ENCODE peak calls at places on chromosomes 2 and 18, in ten cellular contexts. P, Y, Q, S, U, R, B, V, W and K are unnamed samples.

GRCh38 chr2:106126705-106127281 is 67.3 kb downstream of the UXS1 start:
- DNase-seq in P (no peak), Y (no peak), Q (no peak), S (no peak), U (no peak), R (no peak), B (no peak), V (no peak), W (no peak), K (no peak)

GRCh38 chr2:59301466-59302402 is 1060.6 kb upstream of the FANCL start:
- DNase-seq in P (peak; percentile 57), Y (peak; percentile 70), Q (no peak), S (peak; percentile 22), U (peak; percentile 75), R (peak; percentile 42), B (no peak), V (no peak), W (peak; percentile 21), K (no peak)

GRCh38 chr2:171430516-171431410 is 3.0 kb downstream of the METTL8 start:
- DNase-seq in P (no peak), Y (no peak), Q (peak; percentile 25), S (no peak), U (no peak), R (no peak), B (no peak), V (no peak), W (no peak), K (no peak)

GRCh38 chr2:7498927-7499489 is 581.8 kb downstream of the RNF144A start:
- DNase-seq in P (no peak), Y (no peak), Q (no peak), S (no peak), U (no peak), R (no peak), B (no peak), V (no peak), W (no peak), K (no peak)

GRCh38 chr2:144183744-144184143 is 336.2 kb downstream of the ZEB2 start:
- DNase-seq in P (no peak), Y (no peak), Q (no peak), S (peak; percentile 21), U (peak; percentile 84), R (no peak), B (no peak), V (no peak), W (peak; percentile 19), K (no peak)

GRCh38 chr18:78720456-78721250 is 259.0 kb upstream of the SALL3 start:
- DNase-seq in P (no peak), Y (no peak), Q (no peak), S (no peak), U (no peak), R (no peak), B (no peak), V (no peak), W (no peak), K (no peak)

GRCh38 chr2:174623106-174623680 is 25.6 kb upstream of the WIPF1 start:
- DNase-seq in P (no peak), Y (no peak), Q (no peak), S (no peak), U (no peak), R (no peak), B (no peak), V (no peak), W (no peak), K (no peak)

GRCh38 chr18:13235326-13235937 is 16.9 kb downstream of the LDLRAD4 start:
- DNase-seq in P (no peak), Y (no peak), Q (no peak), S (no peak), U (no peak), R (no peak), B (no peak), V (no peak), W (no peak), K (no peak)

GRCh38 chr2:43636616-43637015 is 444 bp upstream of the PLEKHH2 start:
- DNase-seq in P (no peak), Y (no peak), Q (no peak), S (no peak), U (no peak), R (no peak), B (no peak), V (no peak), W (no peak), K (no peak)

GRCh38 chr18:69123421-69123820 is 277.3 kb upstream of the DOK6 start:
- DNase-seq in P (no peak), Y (no peak), Q (no peak), S (no peak), U (no peak), R (no peak), B (no peak), V (no peak), W (no peak), K (no peak)
- TF ChIP-seq CTCF in P (no peak), Y (no peak), Q (no peak), S (no peak), U (no peak), R (no peak), B (no peak), V (no peak), W (no peak), K (no peak)

DNA sequence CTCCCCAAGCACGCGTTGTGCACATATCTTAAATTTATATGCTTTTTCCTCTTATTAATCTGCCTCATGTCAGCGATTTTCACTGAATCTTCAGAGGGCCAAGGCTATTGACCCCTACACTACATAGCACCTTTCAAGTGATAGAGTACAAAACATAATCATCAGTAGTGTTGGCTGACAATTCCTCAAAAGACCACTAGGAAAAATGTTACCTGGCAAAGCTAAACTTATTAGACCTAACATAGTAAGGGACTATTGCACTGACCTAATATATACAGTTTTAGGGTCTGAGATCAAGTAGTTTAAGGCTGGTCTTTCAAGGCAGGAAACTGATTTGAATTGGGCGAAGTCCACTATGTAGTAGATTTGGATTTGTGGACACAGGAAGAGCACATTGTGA is 244.2 kb upstream of the ZC3H15 start:
- DNase-seq in P (no peak), Y (no peak), Q (no peak), S (no peak), U (no peak), R (no peak), B (no peak), V (no peak), W (no peak), K (no peak)
- TF ChIP-seq CTCF in P (no peak), Y (no peak), Q (no peak), S (no peak), U (no peak), R (no peak), B (no peak), V (no peak), W (no peak), K (no peak)

DNA sequence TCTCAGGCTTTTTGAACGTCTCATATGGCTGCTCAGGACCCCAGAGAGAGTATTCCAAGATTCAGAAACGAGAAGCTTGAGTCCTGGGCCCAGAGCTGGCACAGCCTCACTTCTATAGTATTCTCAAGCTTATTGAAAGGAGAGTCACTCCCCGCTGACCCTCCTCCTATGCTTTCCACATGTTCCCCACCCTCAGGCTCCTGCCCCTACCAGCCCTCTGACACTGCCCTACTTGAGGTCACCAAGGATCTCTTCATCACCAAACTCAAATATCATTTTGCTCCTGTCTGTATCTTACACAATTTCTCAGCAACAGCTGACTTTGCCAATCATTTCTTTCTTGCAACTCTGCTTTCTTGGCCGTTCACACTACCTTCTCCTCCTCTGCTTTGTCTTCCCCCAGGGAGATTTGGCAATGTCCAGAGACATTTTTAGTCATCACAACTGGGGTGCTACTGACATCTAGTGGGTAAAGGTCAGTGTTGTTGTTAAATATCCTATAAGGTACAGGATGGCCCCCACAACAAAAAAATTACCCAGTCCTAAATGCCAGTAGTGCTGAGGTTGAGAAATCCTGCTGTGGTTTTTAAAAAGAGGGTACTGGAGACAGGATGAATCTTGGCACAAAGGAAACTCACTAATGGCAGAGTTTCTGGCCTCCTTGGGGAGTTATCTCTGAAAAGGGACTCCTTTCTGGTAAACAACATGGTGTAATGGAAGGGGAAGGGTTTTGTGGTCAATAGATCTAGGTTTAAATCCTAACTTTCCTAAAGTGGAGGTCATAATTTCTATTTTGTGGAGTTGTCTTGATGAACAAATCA is 26.9 kb upstream of the INSIG2 start:
- DNase-seq in P (peak; percentile 9), Y (peak; percentile 27), Q (no peak), S (peak; percentile 41), U (peak; percentile 28), R (peak; percentile 70), B (no peak), V (no peak), W (no peak), K (no peak)
- TF ChIP-seq CTCF in P (peak; percentile 55), Y (peak; percentile 47), Q (peak; percentile 32), S (peak; percentile 37), U (peak; percentile 40), R (peak; percentile 76), B (no peak), V (no peak), W (no peak), K (no peak)

GRCh38 chr2:1614564-1614963 is 129.8 kb downstream of the PXDN start:
- DNase-seq in P (no peak), Y (no peak), Q (no peak), S (no peak), U (no peak), R (no peak), B (peak; percentile 13), V (no peak), W (no peak), K (no peak)

GRCh38 chr2:1612391-1613077 is 131.8 kb downstream of the PXDN start:
- DNase-seq in P (no peak), Y (no peak), Q (no peak), S (no peak), U (no peak), R (no peak), B (peak; percentile 33), V (no peak), W (no peak), K (no peak)

GRCh38 chr2:1611886-1612285 is 132.4 kb downstream of the PXDN start:
- DNase-seq in P (no peak), Y (no peak), Q (no peak), S (no peak), U (no peak), R (no peak), B (peak; percentile 18), V (no peak), W (no peak), K (no peak)

GRCh38 chr2:1613078-1613445 is 131.3 kb downstream of the PXDN start:
- DNase-seq in P (no peak), Y (no peak), Q (no peak), S (no peak), U (no peak), R (no peak), B (peak; percentile 37), V (no peak), W (no peak), K (no peak)

DNA sequence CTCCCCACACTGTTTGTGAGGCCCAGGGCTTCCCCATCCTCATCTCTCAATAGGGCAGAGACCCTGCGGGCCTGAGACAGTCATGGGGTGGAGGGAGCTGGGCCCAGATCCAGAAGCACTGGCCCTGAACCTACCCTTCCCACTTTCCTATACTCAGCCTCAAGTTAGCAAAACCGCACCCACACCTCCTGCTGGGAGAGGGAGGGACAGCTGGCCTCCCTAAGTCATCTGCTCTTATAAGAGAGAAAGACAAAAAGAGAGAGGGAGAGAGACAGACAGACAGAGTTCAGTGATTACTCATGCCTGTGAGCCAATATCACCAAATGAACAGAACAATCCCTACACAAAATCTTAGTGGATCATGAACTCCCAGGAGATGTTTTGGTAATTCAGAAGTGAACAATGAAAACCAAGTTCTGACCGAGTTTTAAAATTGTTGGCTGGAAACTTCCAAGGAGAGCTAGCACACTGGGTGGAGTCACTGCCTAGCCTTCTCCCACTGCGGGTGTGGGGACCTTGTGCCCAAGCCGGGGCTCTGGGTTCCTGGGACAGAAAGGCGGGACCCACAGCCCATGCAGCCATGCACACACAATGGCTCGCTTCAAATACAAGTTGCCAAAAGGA is 130.5 kb downstream of the PXDN start:
- DNase-seq in P (peak; percentile 78), Y (no peak), Q (no peak), S (no peak), U (no peak), R (no peak), B (peak; percentile 25), V (no peak), W (no peak), K (no peak)
- TF ChIP-seq CTCF in P (peak; percentile 45), Y (no peak), Q (no peak), S (no peak), U (peak; percentile 9), R (no peak), B (no peak), V (no peak), W (no peak), K (no peak)